ENCODE peak calls at places on chromosomes 16 and 17, in eight cellular contexts. One of them, this sample, is unnamed.

GRCh38 chr16:4415538-4416199 is 727 bp downstream of the CORO7 start:
- DNase-seq in omental fat pad: no peak
- DNase-seq in lower lobe of right lung: peak
- DNase-seq in AG10803: no peak
- DNase-seq in GM13976: peak
- DNase-seq in uterus: no peak
- DNase-seq in cardiac muscle cell: no peak
- DNase-seq in testis: peak
- DNase-seq in this sample: no peak

GRCh38 chr17:52537368-52537767 is 378.9 kb upstream of the CA10 start:
- DNase-seq in omental fat pad: no peak
- DNase-seq in lower lobe of right lung: no peak
- DNase-seq in AG10803: no peak
- DNase-seq in GM13976: no peak
- DNase-seq in uterus: no peak
- DNase-seq in cardiac muscle cell: no peak
- DNase-seq in testis: no peak
- DNase-seq in this sample: no peak

GRCh38 chr16:29742683-29743275 is 3.0 kb downstream of the C16orf54 start:
- DNase-seq in omental fat pad: no peak
- DNase-seq in lower lobe of right lung: no peak
- DNase-seq in AG10803: no peak
- DNase-seq in GM13976: no peak
- DNase-seq in uterus: no peak
- DNase-seq in cardiac muscle cell: no peak
- DNase-seq in testis: no peak
- DNase-seq in this sample: no peak

GRCh38 chr16:2033057-2033911 is 6.6 kb downstream of the NHERF2 start:
- DNase-seq in omental fat pad: no peak
- DNase-seq in lower lobe of right lung: no peak
- DNase-seq in AG10803: peak
- DNase-seq in GM13976: no peak
- DNase-seq in uterus: peak
- DNase-seq in cardiac muscle cell: peak
- DNase-seq in testis: no peak
- DNase-seq in this sample: no peak

GRCh38 chr17:52201764-52202571 is 43.5 kb upstream of the CA10 start:
- DNase-seq in omental fat pad: no peak
- DNase-seq in lower lobe of right lung: no peak
- DNase-seq in AG10803: no peak
- DNase-seq in GM13976: no peak
- DNase-seq in uterus: no peak
- DNase-seq in cardiac muscle cell: no peak
- DNase-seq in testis: no peak
- DNase-seq in this sample: no peak

GRCh38 chr16:69294051-69294450 is 17.1 kb upstream of the VPS4A start:
- DNase-seq in omental fat pad: no peak
- DNase-seq in lower lobe of right lung: no peak
- DNase-seq in AG10803: peak
- DNase-seq in GM13976: no peak
- DNase-seq in uterus: no peak
- DNase-seq in cardiac muscle cell: no peak
- DNase-seq in testis: no peak
- DNase-seq in this sample: no peak

GRCh38 chr17:82878545-82878944 is 38.7 kb upstream of the ZNF750 start:
- DNase-seq in omental fat pad: no peak
- DNase-seq in lower lobe of right lung: peak
- DNase-seq in AG10803: no peak
- DNase-seq in GM13976: no peak
- DNase-seq in uterus: no peak
- DNase-seq in cardiac muscle cell: peak
- DNase-seq in testis: peak
- DNase-seq in this sample: no peak

GRCh38 chr16:27450836-27451341 is 48.9 kb downstream of the IL21R start:
- DNase-seq in omental fat pad: no peak
- DNase-seq in lower lobe of right lung: no peak
- DNase-seq in AG10803: no peak
- DNase-seq in GM13976: no peak
- DNase-seq in uterus: no peak
- DNase-seq in cardiac muscle cell: peak
- DNase-seq in testis: no peak
- DNase-seq in this sample: no peak

GRCh38 chr17:74758846-74759163 is 10.4 kb downstream of the NHERF1 start:
- DNase-seq in omental fat pad: no peak
- DNase-seq in lower lobe of right lung: no peak
- DNase-seq in AG10803: peak
- DNase-seq in GM13976: no peak
- DNase-seq in uterus: no peak
- DNase-seq in cardiac muscle cell: no peak
- DNase-seq in testis: no peak
- DNase-seq in this sample: no peak

GRCh38 chr17:5501725-5502124 is 15.4 kb downstream of the MIS12 start:
- DNase-seq in omental fat pad: no peak
- DNase-seq in lower lobe of right lung: no peak
- DNase-seq in AG10803: no peak
- DNase-seq in GM13976: no peak
- DNase-seq in uterus: no peak
- DNase-seq in cardiac muscle cell: no peak
- DNase-seq in testis: no peak
- DNase-seq in this sample: no peak

GRCh38 chr16:66705790-66706505 is 9.4 kb upstream of the CMTM4 start:
- DNase-seq in omental fat pad: no peak
- DNase-seq in lower lobe of right lung: peak
- DNase-seq in AG10803: peak
- DNase-seq in GM13976: no peak
- DNase-seq in uterus: peak
- DNase-seq in cardiac muscle cell: peak
- DNase-seq in testis: peak
- DNase-seq in this sample: no peak

GRCh38 chr17:75561927-75562603 is 25.5 kb upstream of the MYO15B start:
- DNase-seq in omental fat pad: no peak
- DNase-seq in lower lobe of right lung: no peak
- DNase-seq in AG10803: peak
- DNase-seq in GM13976: no peak
- DNase-seq in uterus: no peak
- DNase-seq in cardiac muscle cell: peak
- DNase-seq in testis: no peak
- DNase-seq in this sample: no peak

GRCh38 chr17:20073056-20073979 is 64.2 kb downstream of the SPECC1 start:
- DNase-seq in omental fat pad: no peak
- DNase-seq in lower lobe of right lung: peak
- DNase-seq in AG10803: peak
- DNase-seq in GM13976: peak
- DNase-seq in uterus: peak
- DNase-seq in cardiac muscle cell: peak
- DNase-seq in testis: peak
- DNase-seq in this sample: no peak

GRCh38 chr16:84535408-84535807 is 30.9 kb upstream of the MEAK7 start:
- DNase-seq in omental fat pad: no peak
- DNase-seq in lower lobe of right lung: no peak
- DNase-seq in AG10803: no peak
- DNase-seq in GM13976: no peak
- DNase-seq in uterus: no peak
- DNase-seq in cardiac muscle cell: no peak
- DNase-seq in testis: no peak
- DNase-seq in this sample: no peak

DNA sequence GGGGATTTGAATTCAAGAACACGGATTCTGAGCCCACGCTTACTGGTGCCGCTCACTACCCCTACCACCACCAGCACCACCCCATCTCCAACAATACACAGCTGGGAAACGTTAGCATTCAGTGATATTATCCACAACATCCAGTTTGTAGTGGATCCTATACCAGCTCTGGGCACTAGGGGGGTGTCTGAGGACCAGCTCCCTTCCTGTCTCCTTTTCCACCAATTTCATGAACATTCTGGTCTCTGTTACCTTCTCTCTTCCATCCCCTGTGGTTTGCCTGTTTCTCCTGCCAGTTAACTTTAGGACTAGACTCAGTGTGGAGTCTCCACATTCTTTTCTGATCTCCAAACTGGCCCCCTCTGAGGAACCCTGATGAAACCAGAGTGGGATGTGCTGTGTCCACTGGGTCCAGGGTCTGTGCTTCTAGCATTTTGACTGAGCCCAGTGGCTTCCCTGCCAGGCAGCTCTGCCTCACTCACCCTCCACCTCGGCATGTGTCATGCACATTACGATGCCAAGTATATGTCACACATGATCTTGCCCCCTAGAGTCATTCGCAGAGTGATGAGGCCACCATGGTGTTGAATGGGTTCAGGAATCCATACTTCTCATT is 187.0 kb upstream of the CDH13 start:
- DNase-seq in omental fat pad: no peak
- DNase-seq in lower lobe of right lung: no peak
- DNase-seq in AG10803: peak
- DNase-seq in GM13976: peak
- DNase-seq in uterus: no peak
- DNase-seq in cardiac muscle cell: peak
- DNase-seq in testis: peak
- DNase-seq in this sample: peak
- TF ChIP-seq CTCF in omental fat pad: no peak
- TF ChIP-seq CTCF in lower lobe of right lung: peak
- TF ChIP-seq CTCF in AG10803: peak
- TF ChIP-seq CTCF in GM13976: no peak
- TF ChIP-seq CTCF in uterus: no peak
- TF ChIP-seq CTCF in cardiac muscle cell: peak
- TF ChIP-seq CTCF in testis: no peak
- TF ChIP-seq CTCF in this sample: peak

DNA sequence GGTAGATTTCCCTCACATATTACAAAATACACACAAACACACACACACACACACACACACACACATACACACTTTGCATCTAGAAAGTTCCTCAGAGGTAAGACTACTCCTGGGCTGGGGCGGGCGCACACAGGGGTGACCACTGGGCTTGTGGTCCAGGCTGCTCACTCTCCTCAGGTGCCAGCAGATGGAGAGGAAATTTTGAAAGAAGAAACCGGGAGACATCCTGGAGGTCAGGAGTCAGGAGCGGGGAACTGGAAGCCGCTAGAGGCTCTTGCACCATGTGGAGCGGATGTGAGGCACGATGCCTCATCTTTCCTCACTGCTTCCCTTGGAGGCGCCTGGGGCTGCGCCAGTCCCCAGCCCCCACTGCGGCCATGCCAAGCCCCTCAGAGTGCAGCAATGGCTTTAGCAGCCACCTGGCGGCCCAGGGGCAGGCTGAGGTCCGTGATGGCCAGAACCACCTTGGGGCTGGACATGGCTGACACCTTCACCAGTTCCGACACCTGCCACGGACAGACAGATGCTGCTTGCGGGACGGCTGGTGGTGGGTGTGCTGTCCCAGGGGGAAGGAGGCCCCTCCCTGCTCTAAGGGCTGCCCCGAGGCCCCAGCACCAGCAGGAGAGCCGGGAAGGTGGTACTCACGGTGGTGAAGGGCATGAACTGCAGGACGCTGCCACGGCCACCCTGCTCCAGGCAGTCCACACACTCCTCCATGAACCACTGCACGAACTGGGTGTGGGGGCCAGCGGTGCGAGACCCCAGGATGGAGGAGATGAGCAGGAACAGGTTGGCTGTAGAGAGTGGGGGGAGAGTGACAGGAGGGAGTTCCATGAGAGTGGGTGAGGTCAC is 4.1 kb downstream of the CSF3 start:
- DNase-seq in omental fat pad: no peak
- DNase-seq in lower lobe of right lung: no peak
- DNase-seq in AG10803: peak
- DNase-seq in GM13976: no peak
- DNase-seq in uterus: peak
- DNase-seq in cardiac muscle cell: peak
- DNase-seq in testis: peak
- DNase-seq in this sample: no peak
- TF ChIP-seq CTCF in omental fat pad: no peak
- TF ChIP-seq CTCF in lower lobe of right lung: no peak
- TF ChIP-seq CTCF in AG10803: peak
- TF ChIP-seq CTCF in GM13976: no peak
- TF ChIP-seq CTCF in uterus: no peak
- TF ChIP-seq CTCF in cardiac muscle cell: no peak
- TF ChIP-seq CTCF in testis: no peak
- TF ChIP-seq CTCF in this sample: no peak

DNA sequence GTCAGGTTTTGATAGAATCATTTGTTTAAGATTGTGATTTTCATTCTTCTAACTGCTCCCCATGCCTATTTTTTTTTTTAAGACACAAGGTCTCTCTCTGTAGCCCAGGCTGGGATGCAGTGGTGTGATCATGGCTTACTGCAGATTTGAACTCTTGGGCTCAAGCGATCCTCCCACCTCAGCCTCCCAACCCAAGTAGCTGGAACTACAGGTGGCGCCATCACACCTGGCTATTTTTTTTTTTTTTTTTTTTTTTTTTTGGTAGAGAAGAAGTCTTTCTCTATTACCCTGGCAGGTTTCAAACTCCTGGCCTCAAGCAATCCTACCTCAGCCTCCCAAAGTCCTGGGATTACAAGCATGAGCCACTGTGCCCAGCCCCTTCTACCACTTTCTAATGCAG is 223.3 kb downstream of the CBLN1 start:
- DNase-seq in omental fat pad: no peak
- DNase-seq in lower lobe of right lung: no peak
- DNase-seq in AG10803: no peak
- DNase-seq in GM13976: no peak
- DNase-seq in uterus: no peak
- DNase-seq in cardiac muscle cell: no peak
- DNase-seq in testis: no peak
- DNase-seq in this sample: no peak
- TF ChIP-seq CTCF in omental fat pad: no peak
- TF ChIP-seq CTCF in lower lobe of right lung: no peak
- TF ChIP-seq CTCF in AG10803: no peak
- TF ChIP-seq CTCF in GM13976: no peak
- TF ChIP-seq CTCF in uterus: no peak
- TF ChIP-seq CTCF in cardiac muscle cell: no peak
- TF ChIP-seq CTCF in testis: no peak
- TF ChIP-seq CTCF in this sample: no peak

GRCh38 chr17:40341808-40342574 is 22.5 kb downstream of the GJD3 start:
- DNase-seq in omental fat pad: no peak
- DNase-seq in lower lobe of right lung: peak
- DNase-seq in AG10803: peak
- DNase-seq in GM13976: peak
- DNase-seq in uterus: peak
- DNase-seq in cardiac muscle cell: peak
- DNase-seq in testis: peak
- DNase-seq in this sample: no peak

GRCh38 chr17:40344321-40345160 is 20.0 kb downstream of the GJD3 start:
- DNase-seq in omental fat pad: no peak
- DNase-seq in lower lobe of right lung: no peak
- DNase-seq in AG10803: no peak
- DNase-seq in GM13976: no peak
- DNase-seq in uterus: no peak
- DNase-seq in cardiac muscle cell: no peak
- DNase-seq in testis: no peak
- DNase-seq in this sample: no peak

GRCh38 chr17:40340880-40341807 is 23.4 kb downstream of the GJD3 start:
- DNase-seq in omental fat pad: peak
- DNase-seq in lower lobe of right lung: peak
- DNase-seq in AG10803: peak
- DNase-seq in GM13976: peak
- DNase-seq in uterus: peak
- DNase-seq in cardiac muscle cell: peak
- DNase-seq in testis: peak
- DNase-seq in this sample: peak

GRCh38 chr17:40343126-40344119 is 21.1 kb downstream of the GJD3 start:
- DNase-seq in omental fat pad: no peak
- DNase-seq in lower lobe of right lung: no peak
- DNase-seq in AG10803: no peak
- DNase-seq in GM13976: no peak
- DNase-seq in uterus: no peak
- DNase-seq in cardiac muscle cell: no peak
- DNase-seq in testis: no peak
- DNase-seq in this sample: no peak

GRCh38 chr17:40342575-40343058 is 21.9 kb downstream of the GJD3 start:
- DNase-seq in omental fat pad: no peak
- DNase-seq in lower lobe of right lung: no peak
- DNase-seq in AG10803: no peak
- DNase-seq in GM13976: no peak
- DNase-seq in uterus: no peak
- DNase-seq in cardiac muscle cell: no peak
- DNase-seq in testis: no peak
- DNase-seq in this sample: no peak
- TF ChIP-seq CTCF in omental fat pad: no peak
- TF ChIP-seq CTCF in lower lobe of right lung: no peak
- TF ChIP-seq CTCF in AG10803: no peak
- TF ChIP-seq CTCF in GM13976: no peak
- TF ChIP-seq CTCF in uterus: no peak
- TF ChIP-seq CTCF in cardiac muscle cell: no peak
- TF ChIP-seq CTCF in testis: no peak
- TF ChIP-seq CTCF in this sample: no peak